ENCODE peak calls at places on chromosomes 11 and 22, in five cellular contexts. R is trophoblast cell, L is H1, N is neuronal stem cell, W is mesenchymal stem cell. O is an unnamed sample.
A peak's percentile ranks its signal among the peaks of the same experiment; 100 is the strongest.

GRCh38 chr11:117910525-117910924 is 18.7 kb downstream of the TMPRSS13 start:
- DNase-seq in R (no peak), L (no peak), N (no peak), W (no peak), O (no peak)

GRCh38 chr11:88175707-88176066 is 444 bp upstream of the RAB38 start:
- DNase-seq in N (no peak), W (no peak), L (no peak), R (no peak), O (no peak)

GRCh38 chr11:109089144-109089543 is 332.8 kb upstream of the C11orf87 start:
- DNase-seq in W (no peak), R (no peak), N (no peak), L (no peak), O (no peak)

GRCh38 chr11:133078591-133079179 is 453.6 kb downstream of the OPCML start:
- DNase-seq in W (peak; percentile 14), N (peak; percentile 58), R (no peak), L (no peak), O (peak; percentile 77)

GRCh38 chr11:17783878-17784277 is 49.3 kb downstream of the KCNC1 start:
- DNase-seq in L (no peak), N (no peak), R (no peak), W (no peak), O (no peak)

GRCh38 chr22:48694296-48694883 is 1133.3 kb downstream of the BRD1 start:
- DNase-seq in W (no peak), N (no peak), L (no peak), R (no peak), O (no peak)

GRCh38 chr11:110432713-110433392 is 3.1 kb downstream of the FDX1 start:
- DNase-seq in L (no peak), W (peak; percentile 30), R (peak; percentile 30), N (no peak), O (no peak)

GRCh38 chr11:31956310-31956709 is 134.6 kb upstream of the RCN1 start:
- DNase-seq in N (no peak), R (no peak), W (no peak), L (no peak), O (no peak)

GRCh38 chr11:59776210-59777066 is 21.3 kb downstream of the STX3 start:
- DNase-seq in R (peak; percentile 23), W (peak; percentile 55), L (no peak), N (no peak), O (no peak)

DNA sequence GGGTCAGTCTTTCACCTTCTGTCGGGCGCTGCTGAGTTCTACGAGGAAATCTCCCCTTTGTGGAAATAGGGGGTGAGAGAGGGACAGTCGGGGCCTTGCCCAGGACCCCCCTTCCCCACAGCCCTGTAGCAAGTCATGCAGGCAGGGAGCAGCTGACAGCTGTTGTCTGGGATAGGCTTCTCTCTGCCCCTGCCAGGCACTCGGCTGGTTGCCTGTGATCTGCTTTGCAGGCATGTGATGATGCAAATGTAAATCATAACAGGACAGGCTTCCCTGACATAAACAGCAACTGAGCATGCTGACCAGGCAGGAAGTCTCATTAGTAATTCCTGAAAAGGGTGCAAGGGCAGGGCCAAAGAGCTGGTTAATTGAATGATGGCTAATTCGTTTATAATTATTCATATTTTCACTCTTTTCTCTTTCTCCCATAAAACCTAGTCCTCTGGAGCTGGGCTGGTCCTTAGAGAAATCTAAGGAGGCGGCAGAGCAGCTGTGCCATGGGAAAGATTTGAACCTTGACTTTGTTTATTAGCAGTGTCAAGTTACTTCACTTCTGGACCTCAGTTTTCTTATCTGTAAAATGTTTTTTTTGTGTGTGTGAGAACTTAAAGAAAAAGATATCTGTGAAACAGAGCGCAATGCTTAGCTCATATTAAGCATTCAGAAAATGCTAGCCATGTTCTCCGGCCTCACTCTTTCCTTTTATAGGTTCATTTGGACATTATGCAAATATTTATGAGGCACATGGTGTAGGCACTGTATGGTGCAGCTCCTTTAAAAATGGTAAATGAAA is 129.7 kb downstream of the LDLRAD3 start:
- DNase-seq in R (no peak), N (no peak), W (peak; percentile 83), L (no peak), O (no peak)
- H4K91ac ChIP-seq in R (peak overlapping the region; percentile 54), N (no peak overlapping the region), W (peak overlapping the region; percentile 25), L (no peak overlapping the region), O (no peak overlapping the region)

GRCh38 chr11:85923455-85923854 is 68.3 kb downstream of the CCDC83 start:
- DNase-seq in W (no peak), N (no peak), L (no peak), R (no peak), O (no peak)

GRCh38 chr11:85918910-85919794 is 64.0 kb downstream of the CCDC83 start:
- DNase-seq in R (no peak), W (no peak), L (no peak), N (no peak), O (no peak)

DNA sequence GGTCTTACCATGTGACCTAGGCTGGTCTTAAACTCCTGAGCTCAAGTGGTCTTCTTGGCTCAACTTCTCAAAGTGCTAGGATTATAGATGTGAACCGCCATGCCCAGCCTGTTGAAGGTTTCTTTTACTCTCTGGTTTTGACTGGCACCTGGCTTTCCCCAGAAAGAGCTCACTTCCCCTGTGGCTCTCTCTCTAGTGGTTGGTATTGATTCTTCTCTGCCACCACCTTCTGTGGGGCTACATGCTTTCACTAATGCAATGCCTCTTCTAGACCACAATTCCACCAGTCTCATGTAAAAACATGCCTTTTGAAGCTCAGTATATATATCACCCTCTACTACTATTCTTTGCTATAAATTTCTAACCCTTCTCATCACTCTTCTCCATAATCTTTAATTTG is 67.2 kb downstream of the CCDC83 start:
- DNase-seq in L (no peak), W (no peak), R (no peak), N (no peak), O (no peak)
- H2BK12ac ChIP-seq in L (no peak overlapping the region), W (no peak overlapping the region), R (no peak overlapping the region), N (no peak overlapping the region), O (no peak overlapping the region)

GRCh38 chr11:64891215-64891848 is 12.9 kb upstream of the EHD1 start:
- DNase-seq in R (no peak), W (no peak), N (no peak), L (no peak), O (no peak)

GRCh38 chr11:64888406-64888757 is 10.0 kb upstream of the EHD1 start:
- DNase-seq in W (no peak), L (no peak), R (no peak), N (no peak), O (no peak)

GRCh38 chr11:64891880-64892279 is 13.5 kb upstream of the EHD1 start:
- DNase-seq in R (no peak), L (no peak), N (no peak), W (no peak), O (no peak)

GRCh38 chr11:64888761-64889511 is 10.5 kb upstream of the EHD1 start:
- DNase-seq in N (no peak), R (peak; percentile 42), W (no peak), L (no peak), O (no peak)

GRCh38 chr11:64890084-64890944 is 11.9 kb upstream of the EHD1 start:
- DNase-seq in L (no peak), N (no peak), W (no peak), R (no peak), O (no peak)
- H4K91ac ChIP-seq in L (no peak overlapping the region), N (no peak overlapping the region), W (no peak overlapping the region), R (no peak overlapping the region), O (no peak overlapping the region)

DNA sequence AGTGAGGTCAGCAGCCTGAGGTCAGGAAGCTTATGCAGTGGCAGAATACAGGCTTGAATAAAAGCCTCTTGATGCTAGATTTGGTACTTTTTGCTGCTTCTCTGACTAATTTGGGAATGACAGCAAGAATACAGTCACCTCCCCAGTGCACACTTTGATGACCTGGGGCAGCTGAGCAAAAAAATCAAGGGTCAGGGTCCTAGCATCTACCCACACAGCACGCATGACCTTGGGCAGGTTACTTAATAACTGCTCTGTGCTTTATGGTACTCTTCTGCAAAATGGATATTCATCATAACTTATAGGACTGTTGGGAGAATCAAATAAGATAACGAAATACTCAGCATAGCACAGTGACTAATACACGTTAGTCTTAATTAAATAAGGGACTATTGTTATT is 344.1 kb upstream of the SYN3 start:
- DNase-seq in N (no peak), R (no peak), W (no peak), L (no peak), O (no peak)
- H2BK12ac ChIP-seq in N (no peak overlapping the region), R (no peak overlapping the region), W (no peak overlapping the region), L (no peak overlapping the region), O (no peak overlapping the region)